ENCODE peak calls at places on chromosomes 4 and X, in seven cellular contexts. S is trophoblast cell, H is IMR-90, M is neuronal stem cell, L is mesendoderm, T is mesenchymal stem cell, O is H1. E is an unnamed sample.

GRCh38 chrX:118226060-118226428 is 109.4 kb upstream of the KLHL13 start:
- DNase-seq in S (peak), H (no peak), M (no peak), L (peak), T (no peak), O (no peak), E (no peak)

GRCh38 chr4:86549163-86549788 is 44.8 kb upstream of the PTPN13 start:
- DNase-seq in S (no peak), H (peak), M (no peak), L (no peak), T (no peak), O (no peak), E (no peak)

GRCh38 chr4:56995525-56995924 is 16.8 kb downstream of the POLR2B start:
- DNase-seq in S (no peak), H (peak), M (no peak), L (no peak), T (no peak), O (no peak), E (no peak)

GRCh38 chr4:70772929-70773555 is 51.3 kb downstream of the RUFY3 start:
- DNase-seq in S (no peak), H (no peak), M (no peak), L (no peak), T (no peak), O (no peak), E (no peak)

GRCh38 chr4:156194896-156195295 is 241.2 kb upstream of the CTSO start:
- DNase-seq in S (peak), H (no peak), M (no peak), L (no peak), T (no peak), O (no peak), E (no peak)

GRCh38 chrX:150099316-150099715 is 161.0 kb upstream of the EOLA2 start:
- DNase-seq in S (no peak), H (no peak), M (no peak), L (no peak), T (no peak), O (no peak), E (no peak)

GRCh38 chr4:174358823-174359222 is 75.1 kb downstream of the CEP44 start:
- DNase-seq in S (no peak), H (peak), M (no peak), L (no peak), T (peak), O (no peak), E (no peak)

GRCh38 chr4:88792268-88792781 is 94.7 kb upstream of the NAP1L5 start:
- DNase-seq in S (peak), H (peak), M (no peak), L (peak), T (peak), O (no peak), E (no peak)

GRCh38 chrX:68932611-68933010 is 103.8 kb downstream of the EFNB1 start:
- DNase-seq in S (peak), H (no peak), M (no peak), L (no peak), T (no peak), O (no peak), E (no peak)

GRCh38 chr4:106978046-106978774 is 57.9 kb downstream of the DKK2 start:
- DNase-seq in S (no peak), H (no peak), M (no peak), L (peak), T (no peak), O (peak), E (peak)

GRCh38 chrX:22012051-22012450 is 20.1 kb upstream of the PHEX start:
- DNase-seq in S (no peak), H (no peak), M (no peak), L (no peak), T (no peak), O (no peak), E (no peak)

GRCh38 chrX:123964155-123964554 is 2.6 kb downstream of the STAG2 start:
- DNase-seq in S (no peak), H (peak), M (no peak), L (peak), T (peak), O (no peak), E (no peak)

GRCh38 chr4:88027611-88028608 is 20.5 kb downstream of the PKD2 start:
- DNase-seq in S (peak), H (peak), M (no peak), L (no peak), T (peak), O (no peak), E (no peak)

GRCh38 chr4:113559947-113560346 is 201.6 kb downstream of the CAMK2D start:
- DNase-seq in S (no peak), H (no peak), M (no peak), L (no peak), T (no peak), O (no peak), E (no peak)

GRCh38 chr4:39937683-39938268 is 39.9 kb downstream of the PDS5A start:
- DNase-seq in S (peak), H (peak), M (no peak), L (no peak), T (no peak), O (no peak), E (no peak)

GRCh38 chr4:64341711-64342110 is 67.5 kb downstream of the TECRL start:
- DNase-seq in S (no peak), H (no peak), M (no peak), L (no peak), T (no peak), O (no peak), E (no peak)

GRCh38 chr4:113872426-113873260 is 106.8 kb downstream of the ARSJ start:
- DNase-seq in S (peak), H (peak), M (no peak), L (peak), T (no peak), O (no peak), E (no peak)

GRCh38 chr4:89290727-89291126 is 16.9 kb downstream of the GPRIN3 start:
- DNase-seq in S (no peak), H (no peak), M (no peak), L (no peak), T (no peak), O (no peak), E (no peak)

GRCh38 chr4:123381996-123382395 is 14.6 kb upstream of the SPRY1 start:
- DNase-seq in S (no peak), H (no peak), M (no peak), L (peak), T (no peak), O (no peak), E (no peak)

GRCh38 chrX:40719731-40720130 is 15.6 kb downstream of the MED14 start:
- DNase-seq in S (peak), H (peak), M (no peak), L (no peak), T (no peak), O (no peak), E (no peak)

GRCh38 chr4:37473807-37474206 is 212.4 kb downstream of the RELL1 start:
- DNase-seq in S (no peak), H (no peak), M (no peak), L (no peak), T (no peak), O (no peak), E (no peak)

GRCh38 chrX:108216862-108217571 is 125.4 kb downstream of the ATG4A start:
- DNase-seq in S (no peak), H (no peak), M (no peak), L (no peak), T (peak), O (no peak), E (no peak)

GRCh38 chr4:82797591-82798081 is 960 bp downstream of the SCD5 start:
- DNase-seq in S (peak), H (peak), M (no peak), L (peak), T (peak), O (no peak), E (peak)

GRCh38 chr4:183478123-183478522 is 26.7 kb upstream of the ING2 start:
- DNase-seq in S (no peak), H (no peak), M (no peak), L (no peak), T (no peak), O (no peak), E (no peak)

GRCh38 chrX:131588995-131589394 is 45.1 kb downstream of the OR13H1 start:
- DNase-seq in S (peak), H (no peak), M (no peak), L (no peak), T (peak), O (no peak), E (no peak)

GRCh38 chr4:116942315-116942714 is 143.1 kb downstream of the TRAM1L1 start:
- DNase-seq in S (no peak), H (no peak), M (no peak), L (no peak), T (no peak), O (no peak), E (no peak)

GRCh38 chr4:76605099-76605563 is 170.1 kb downstream of the SHROOM3 start:
- DNase-seq in S (no peak), H (peak), M (no peak), L (no peak), T (no peak), O (no peak), E (no peak)

GRCh38 chrX:110741213-110741796 is 54.3 kb downstream of the CHRDL1 start:
- DNase-seq in S (peak), H (peak), M (no peak), L (peak), T (peak), O (no peak), E (peak)

GRCh38 chr4:40750461-40751258 is 905 bp downstream of the NSUN7 start:
- DNase-seq in S (peak), H (no peak), M (peak), L (peak), T (peak), O (peak), E (peak)

GRCh38 chr4:1490906-1491629 is 84.8 kb upstream of the NKX1-1 start:
- DNase-seq in S (no peak), H (no peak), M (no peak), L (no peak), T (no peak), O (no peak), E (no peak)
- H3K18ac ChIP-seq in S (no peak), H (no peak), M (peak), L (no peak), T (no peak), O (no peak), E (no peak)

GRCh38 chr4:101515099-101515498 is 167.8 kb upstream of the PPP3CA start:
- DNase-seq in S (no peak), H (no peak), M (no peak), L (no peak), T (no peak), O (no peak), E (no peak)

DNA sequence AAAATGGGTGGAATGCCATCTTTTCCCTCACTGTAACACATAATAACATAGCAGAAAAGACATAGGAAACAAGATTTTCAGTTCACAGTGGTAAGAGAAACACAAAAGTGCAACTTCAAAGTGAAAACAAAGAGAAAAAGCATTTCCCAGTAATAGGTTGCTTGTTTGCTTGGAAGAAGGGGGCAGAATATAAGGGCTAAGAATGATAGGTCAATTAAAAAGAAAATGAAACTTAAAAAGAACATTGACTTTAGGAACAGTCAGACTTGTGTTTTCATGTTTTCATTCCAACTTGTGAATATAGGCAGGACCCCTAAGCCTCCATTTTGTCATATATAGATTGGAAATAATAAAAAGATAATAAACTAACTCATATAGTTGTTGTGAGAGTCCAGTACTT is 168.2 kb upstream of the PPP3CA start:
- DNase-seq in S (no peak), H (no peak), M (no peak), L (no peak), T (no peak), O (no peak), E (no peak)
- H3K18ac ChIP-seq in S (no peak), H (no peak), M (no peak), L (no peak), T (no peak), O (no peak), E (no peak)

GRCh38 chrX:46547857-46548256 is 2.6 kb upstream of the ZNF674 start:
- DNase-seq in S (peak), H (peak), M (no peak), L (peak), T (peak), O (no peak), E (no peak)

GRCh38 chrX:46545111-46546005 is at the start of gene ZNF674:
- DNase-seq in S (peak), H (peak), M (peak), L (peak), T (peak), O (peak), E (peak)

DNA sequence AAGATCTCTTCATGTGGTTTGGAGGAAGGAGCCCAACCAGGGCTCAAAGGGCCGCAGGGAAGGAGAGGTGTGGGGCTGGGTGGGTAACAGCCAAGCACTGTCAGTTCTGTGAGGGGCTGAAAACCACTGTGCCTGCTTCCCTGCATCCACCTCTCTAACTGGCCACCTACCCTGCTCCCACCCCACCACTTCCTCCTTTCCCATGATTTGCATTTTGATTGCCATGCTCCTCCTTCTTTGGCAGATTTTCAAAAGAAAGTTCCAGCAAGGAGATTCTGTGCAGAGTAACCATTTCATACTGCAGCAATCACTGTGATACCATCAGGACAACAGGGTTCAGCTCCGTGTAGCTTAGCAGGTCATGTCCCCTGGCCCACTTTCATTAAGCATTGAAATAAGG is 1.8 kb downstream of the ZNF674 start:
- DNase-seq in S (no peak), H (no peak), M (no peak), L (no peak), T (no peak), O (no peak), E (no peak)
- H3K18ac ChIP-seq in S (no peak), H (no peak), M (no peak), L (no peak), T (no peak), O (no peak), E (no peak)

GRCh38 chr4:7330811-7331681 is 103.7 kb downstream of the PSAPL1 start:
- DNase-seq in S (no peak), H (no peak), M (no peak), L (no peak), T (no peak), O (no peak), E (no peak)

GRCh38 chr4:7333024-7333780 is 101.5 kb downstream of the PSAPL1 start:
- DNase-seq in S (no peak), H (no peak), M (no peak), L (no peak), T (no peak), O (no peak), E (no peak)

GRCh38 chr4:7332216-7333023 is 102.3 kb downstream of the PSAPL1 start:
- DNase-seq in S (no peak), H (peak), M (no peak), L (no peak), T (no peak), O (no peak), E (no peak)

GRCh38 chr4:7330031-7330596 is 104.6 kb downstream of the PSAPL1 start:
- DNase-seq in S (no peak), H (no peak), M (no peak), L (no peak), T (no peak), O (no peak), E (no peak)

GRCh38 chr4:7331682-7332000 is 103.1 kb downstream of the PSAPL1 start:
- DNase-seq in S (no peak), H (no peak), M (no peak), L (no peak), T (no peak), O (no peak), E (no peak)
- H3K18ac ChIP-seq in S (no peak), H (no peak), M (peak), L (no peak), T (no peak), O (no peak), E (no peak)

DNA sequence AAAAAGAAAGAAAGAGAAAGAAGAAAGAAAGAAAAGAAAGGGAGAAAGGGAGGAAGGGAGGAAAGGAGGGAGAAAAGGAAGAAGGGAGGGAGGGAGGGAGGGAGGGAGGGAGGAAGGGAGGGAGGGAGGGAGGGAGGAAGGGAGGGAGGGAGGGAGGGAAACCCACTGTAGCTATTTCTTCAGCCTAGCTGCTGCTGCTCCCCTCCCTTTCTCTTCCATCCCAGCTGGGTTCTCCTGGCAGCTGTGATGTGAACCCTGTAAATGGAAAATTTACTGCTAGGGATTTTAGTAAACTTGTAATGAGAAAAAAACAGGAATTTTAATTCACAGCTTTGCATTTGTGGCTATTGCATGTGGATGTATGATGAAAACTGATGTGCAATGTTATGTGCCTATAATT is 8.0 kb downstream of the NR0B1 start:
- DNase-seq in S (no peak), H (no peak), M (no peak), L (no peak), T (no peak), O (no peak), E (no peak)
- H3K18ac ChIP-seq in S (no peak), H (no peak), M (no peak), L (no peak), T (no peak), O (no peak), E (no peak)

GRCh38 chr4:19403786-19404185 is 847.9 kb upstream of the SLIT2 start:
- DNase-seq in S (no peak), H (no peak), M (no peak), L (no peak), T (no peak), O (no peak), E (no peak)

GRCh38 chr4:19400820-19401219 is 850.9 kb upstream of the SLIT2 start:
- DNase-seq in S (no peak), H (no peak), M (no peak), L (no peak), T (no peak), O (no peak), E (no peak)

GRCh38 chr4:19402666-19403065 is 849.0 kb upstream of the SLIT2 start:
- DNase-seq in S (no peak), H (peak), M (no peak), L (no peak), T (no peak), O (no peak), E (no peak)

DNA sequence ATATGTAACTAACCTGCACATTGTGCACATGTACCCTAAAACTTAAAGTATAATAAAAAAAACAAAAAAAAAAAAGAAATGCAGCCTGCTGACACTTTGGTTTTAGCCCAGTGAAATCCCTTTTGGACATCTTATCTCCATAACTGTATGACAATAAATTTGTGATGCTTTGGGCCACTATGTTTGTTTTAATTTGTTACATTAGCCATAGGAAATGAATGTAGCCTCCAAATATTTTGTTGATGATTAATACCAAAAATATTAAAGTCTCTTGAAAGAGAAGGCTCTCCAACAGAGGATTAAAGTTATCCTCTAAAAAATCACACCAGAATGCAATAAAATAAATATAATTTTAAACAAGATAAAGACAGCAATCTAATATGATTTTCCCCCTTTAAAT is 852.7 kb upstream of the SLIT2 start:
- DNase-seq in S (no peak), H (peak), M (no peak), L (no peak), T (peak), O (no peak), E (no peak)
- H3K18ac ChIP-seq in S (no peak), H (no peak), M (no peak), L (no peak), T (no peak), O (no peak), E (no peak)

DNA sequence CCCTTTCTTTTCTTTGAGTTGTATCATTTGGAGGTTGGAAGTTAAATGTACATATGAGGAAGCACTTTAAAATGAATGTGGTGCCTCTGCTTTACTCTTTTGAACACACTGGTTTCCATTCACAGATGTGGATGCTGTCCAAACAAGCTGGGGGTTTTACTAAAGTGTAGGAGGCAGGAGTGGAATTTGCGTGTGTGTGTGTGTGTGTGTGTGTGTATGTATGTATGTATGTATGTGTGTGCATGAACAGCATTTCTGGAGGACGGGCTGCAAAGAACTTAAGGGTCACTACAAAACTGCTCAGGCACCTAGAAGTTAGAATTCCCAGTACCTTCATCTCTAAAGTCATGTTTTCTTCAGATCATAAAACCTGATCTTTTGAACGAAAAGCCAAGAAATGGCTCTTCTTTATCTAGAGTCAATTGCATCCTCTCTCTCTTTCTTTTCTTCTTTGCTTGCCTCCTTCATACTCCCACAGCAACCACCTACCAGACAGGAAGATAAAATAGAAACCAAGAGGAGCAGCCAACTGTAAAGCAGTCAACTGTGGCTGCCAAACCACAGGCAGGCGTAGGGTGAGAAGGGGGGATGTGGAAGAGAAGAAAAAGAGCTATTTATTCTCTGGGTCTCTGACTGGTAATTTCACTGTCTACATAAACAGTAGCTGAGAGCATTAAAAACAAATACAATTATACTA is 177.0 kb upstream of the RASGEF1B start:
- DNase-seq in S (no peak), H (no peak), M (no peak), L (no peak), T (no peak), O (no peak), E (no peak)
- H3K18ac ChIP-seq in S (no peak), H (no peak), M (no peak), L (peak), T (no peak), O (no peak), E (no peak)